ENCODE peak calls at places on chromosomes 11 and 22, in four cellular contexts. One of them, this sample, is unnamed.

GRCh38 chr22:27116295-27116694 is 458.9 kb downstream of the MIAT start:
- DNase-seq in K562: no peak
- DNase-seq in GM12878: no peak
- DNase-seq in HepG2: no peak
- DNase-seq in this sample: no peak

GRCh38 chr11:12771875-12772274 is 97.7 kb downstream of the TEAD1 start:
- DNase-seq in K562: no peak
- DNase-seq in HepG2: no peak
- DNase-seq in GM12878: no peak
- DNase-seq in this sample: no peak

GRCh38 chr11:101180481-101180880 is 50.9 kb upstream of the PGR start:
- DNase-seq in K562: no peak
- DNase-seq in GM12878: no peak
- DNase-seq in HepG2: no peak
- DNase-seq in this sample: no peak

GRCh38 chr11:5489571-5490357 is 1.3 kb downstream of the OR52D1 start:
- DNase-seq in GM12878: no peak
- DNase-seq in K562: no peak
- DNase-seq in HepG2: no peak
- DNase-seq in this sample: no peak

GRCh38 chr11:75547617-75548054 is 14.4 kb upstream of the SERPINH1 start:
- DNase-seq in HepG2: peak; percentile 64
- DNase-seq in K562: peak; percentile 91
- DNase-seq in GM12878: no peak
- DNase-seq in this sample: peak; percentile 83

GRCh38 chr11:125147280-125147679 is 17.3 kb upstream of the PKNOX2 start:
- DNase-seq in HepG2: no peak
- DNase-seq in K562: no peak
- DNase-seq in GM12878: no peak
- DNase-seq in this sample: no peak

GRCh38 chr22:24526191-24526590 is 28.7 kb downstream of the GUCD1 start:
- DNase-seq in GM12878: no peak
- DNase-seq in HepG2: no peak
- DNase-seq in K562: no peak
- DNase-seq in this sample: no peak

GRCh38 chr11:61667684-61668320 is 12.4 kb upstream of the DAGLA start:
- DNase-seq in GM12878: no peak
- DNase-seq in K562: peak; percentile 3
- DNase-seq in HepG2: no peak
- DNase-seq in this sample: no peak

GRCh38 chr11:17386331-17387084 is 2.0 kb downstream of the KCNJ11 start:
- DNase-seq in K562: peak; percentile 69
- DNase-seq in GM12878: no peak
- DNase-seq in HepG2: peak; percentile 43
- DNase-seq in this sample: peak; percentile 60

GRCh38 chr11:1508491-1508891 is 21.9 kb upstream of the MOB2 start:
- DNase-seq in K562: no peak
- DNase-seq in HepG2: no peak
- DNase-seq in GM12878: no peak
- DNase-seq in this sample: no peak

GRCh38 chr11:14193644-14194043 is 165.3 kb downstream of the RRAS2 start:
- DNase-seq in HepG2: no peak
- DNase-seq in K562: no peak
- DNase-seq in GM12878: no peak
- DNase-seq in this sample: peak; percentile 16

GRCh38 chr11:8832571-8833260 is 78.3 kb upstream of the AKIP1 start:
- DNase-seq in GM12878: peak; percentile 90
- DNase-seq in K562: no peak
- DNase-seq in HepG2: no peak
- DNase-seq in this sample: no peak

GRCh38 chr11:66130978-66131377 is 60.9 kb downstream of the PACS1 start:
- DNase-seq in K562: no peak
- DNase-seq in GM12878: no peak
- DNase-seq in HepG2: no peak
- DNase-seq in this sample: no peak

GRCh38 chr11:66123902-66124301 is 53.8 kb downstream of the PACS1 start:
- DNase-seq in GM12878: no peak
- DNase-seq in HepG2: no peak
- DNase-seq in K562: no peak
- DNase-seq in this sample: no peak

GRCh38 chr11:66126064-66126463 is 56.0 kb downstream of the PACS1 start:
- DNase-seq in HepG2: no peak
- DNase-seq in K562: no peak
- DNase-seq in GM12878: no peak
- DNase-seq in this sample: no peak

GRCh38 chr11:66124564-66124963 is 54.5 kb downstream of the PACS1 start:
- DNase-seq in K562: no peak
- DNase-seq in GM12878: no peak
- DNase-seq in HepG2: no peak
- DNase-seq in this sample: no peak

DNA sequence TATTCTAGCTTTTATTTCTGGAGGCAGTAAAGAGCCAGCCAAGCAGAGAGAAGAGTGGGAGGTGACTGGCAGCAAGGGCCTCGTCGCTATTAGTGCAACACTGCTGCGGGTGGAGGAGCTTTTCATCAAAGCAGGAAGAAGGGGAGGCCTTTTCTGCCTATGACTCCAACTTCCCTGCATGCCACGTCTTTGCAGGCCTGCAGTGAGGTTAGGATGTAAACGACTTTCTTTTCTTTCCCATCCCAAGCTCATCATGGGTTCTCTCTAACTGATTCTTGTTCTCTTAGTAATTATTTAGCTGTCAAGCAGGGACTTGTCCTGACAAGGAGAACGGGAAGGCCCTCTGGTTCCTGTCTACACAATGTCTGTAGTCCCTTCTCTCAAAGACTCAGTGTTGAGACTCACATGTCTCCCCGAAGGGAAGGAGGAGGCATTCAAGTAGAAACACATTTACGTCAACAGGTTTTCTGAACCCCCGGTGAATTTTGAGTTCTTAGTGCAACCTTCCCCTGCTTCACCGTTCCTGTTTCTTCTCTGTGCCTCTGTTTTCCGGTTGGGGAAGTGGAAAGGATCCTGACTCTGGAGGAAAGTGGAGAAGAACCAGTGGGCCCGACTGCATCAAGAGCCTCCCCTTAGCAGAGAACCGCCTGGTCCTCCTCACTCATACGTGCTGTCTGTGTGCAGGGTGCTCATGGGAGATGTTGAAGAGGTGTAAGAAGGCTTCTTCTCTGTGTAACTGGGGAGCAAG is 56.9 kb downstream of the PACS1 start:
- DNase-seq in HepG2: no peak
- DNase-seq in GM12878: no peak
- DNase-seq in K562: no peak
- DNase-seq in this sample: no peak
- TF ChIP-seq TARDBP in HepG2: no peak
- TF ChIP-seq TARDBP in GM12878: no peak
- TF ChIP-seq TARDBP in K562: no peak
- TF ChIP-seq TARDBP in this sample: no peak

GRCh38 chr11:83612891-83613766 is 327.0 kb upstream of the CCDC90B start:
- DNase-seq in GM12878: peak; percentile 74
- DNase-seq in HepG2: no peak
- DNase-seq in K562: no peak
- DNase-seq in this sample: no peak
- TF ChIP-seq FOXM1 in GM12878: peak; percentile 96
- TF ChIP-seq FOXM1 in HepG2: no peak
- TF ChIP-seq FOXM1 in K562: no peak
- TF ChIP-seq FOXM1 in this sample: no peak

GRCh38 chr11:20127671-20128527 is 32.4 kb downstream of the DBX1 start:
- DNase-seq in K562: peak; percentile 75
- DNase-seq in HepG2: peak; percentile 52
- DNase-seq in GM12878: no peak
- DNase-seq in this sample: peak; percentile 80
- TF ChIP-seq TARDBP in K562: no peak
- TF ChIP-seq TARDBP in HepG2: no peak
- TF ChIP-seq TARDBP in GM12878: no peak
- TF ChIP-seq TARDBP in this sample: no peak

DNA sequence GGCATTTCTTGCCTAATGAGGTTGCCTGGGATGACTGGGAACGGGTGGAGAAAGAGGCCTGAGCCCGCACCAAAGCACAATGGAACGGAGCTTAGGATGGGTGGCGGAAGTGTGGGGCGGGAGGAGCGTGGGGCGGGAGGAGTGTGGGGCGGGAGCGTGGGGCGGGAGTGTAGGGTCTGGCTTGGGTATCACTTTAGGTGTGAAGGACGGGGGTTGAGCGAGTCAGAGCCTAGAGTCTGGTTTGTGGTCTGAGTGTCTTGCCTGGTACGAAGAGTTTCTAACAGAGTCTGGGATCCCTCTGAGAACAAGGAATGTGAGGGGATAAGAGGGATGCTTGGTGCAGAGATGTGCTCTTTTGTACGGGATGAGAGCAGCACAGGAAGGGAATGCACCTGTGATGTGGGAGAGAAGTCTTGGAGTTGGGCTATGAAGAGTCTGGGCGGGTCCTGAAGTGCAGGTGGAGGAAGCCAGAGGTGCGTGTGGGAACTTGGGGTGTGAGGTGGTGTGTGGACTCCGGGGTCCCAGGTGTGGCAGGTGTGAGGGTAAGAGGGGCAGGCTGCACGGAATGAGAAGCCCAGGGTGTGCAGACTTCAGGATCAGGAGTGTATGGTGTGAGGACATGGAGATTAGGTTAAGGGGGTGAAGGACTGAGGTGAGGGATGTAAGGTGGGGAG is 1.2 kb downstream of the SYCE3 start:
- DNase-seq in HepG2: no peak
- DNase-seq in K562: no peak
- DNase-seq in GM12878: no peak
- DNase-seq in this sample: no peak
- TF ChIP-seq FOXM1 in HepG2: no peak
- TF ChIP-seq FOXM1 in K562: no peak
- TF ChIP-seq FOXM1 in GM12878: no peak
- TF ChIP-seq FOXM1 in this sample: no peak

GRCh38 chr11:118175600-118176399 is 639 bp downstream of the SCN2B start:
- DNase-seq in K562: no peak
- DNase-seq in HepG2: no peak
- DNase-seq in GM12878: no peak
- DNase-seq in this sample: no peak
- TF ChIP-seq TARDBP in K562: no peak
- TF ChIP-seq TARDBP in HepG2: no peak
- TF ChIP-seq TARDBP in GM12878: no peak
- TF ChIP-seq TARDBP in this sample: no peak

GRCh38 chr11:123382555-123383074 is 47.5 kb upstream of the GRAMD1B start:
- DNase-seq in K562: no peak
- DNase-seq in GM12878: no peak
- DNase-seq in HepG2: no peak
- DNase-seq in this sample: no peak
- TF ChIP-seq FOXM1 in K562: no peak
- TF ChIP-seq FOXM1 in GM12878: no peak
- TF ChIP-seq FOXM1 in HepG2: no peak
- TF ChIP-seq FOXM1 in this sample: no peak

This sample was measured in HEK293T.